ENCODE peak calls at places on chromosomes 5 and 9, in four cellular contexts. W is adrenal gland, K is fibroblast of lung, E is bronchial epithelial cell. J is an unnamed sample.

GRCh38 chr5:175045820-175046219 is 321.4 kb downstream of the MSX2 start:
- DNase-seq in W (no peak), K (peak; percentile 4), E (no peak), J (no peak)

GRCh38 chr5:7668627-7669026 is 182.3 kb downstream of the CFAP90 start:
- DNase-seq in W (no peak), K (no peak), E (no peak), J (no peak)

GRCh38 chr9:134322781-134323241 is 3.4 kb upstream of the RXRA start:
- DNase-seq in W (peak; percentile 16), K (no peak), E (no peak), J (no peak)

GRCh38 chr9:13707635-13708410 is 428.3 kb upstream of the MPDZ start:
- DNase-seq in W (no peak), K (peak; percentile 90), E (peak; percentile 94), J (no peak)

GRCh38 chr9:10366171-10366779 is 246.5 kb downstream of the PTPRD start:
- DNase-seq in W (no peak), K (peak; percentile 8), E (peak; percentile 60), J (no peak)

GRCh38 chr9:35689601-35690446 is at the start of gene TPM2:
- DNase-seq in W (peak; percentile 64), K (peak; percentile 90), E (no peak), J (no peak)

GRCh38 chr5:125180222-125180621 is 433.8 kb upstream of the ZNF608 start:
- DNase-seq in W (no peak), K (peak; percentile 27), E (peak; percentile 28), J (no peak)

GRCh38 chr5:163505475-163506457 is at the start of gene MAT2B:
- DNase-seq in W (peak; percentile 95), K (peak; percentile 93), E (peak; percentile 86), J (peak; percentile 92)

GRCh38 chr5:169742773-169743296 is 105.8 kb downstream of the DOCK2 start:
- DNase-seq in W (no peak), K (peak; percentile 97), E (peak; percentile 73), J (no peak)

GRCh38 chr9:89660286-89660685 is 55.5 kb downstream of the GADD45G start:
- DNase-seq in W (no peak), K (no peak), E (no peak), J (no peak)

GRCh38 chr9:33452828-33453271 is 5.5 kb upstream of the AQP3 start:
- DNase-seq in W (no peak), K (peak; percentile 81), E (peak; percentile 97), J (no peak)

GRCh38 chr5:34578962-34579361 is 77.2 kb upstream of the RAI14 start:
- DNase-seq in W (no peak), K (no peak), E (no peak), J (no peak)

GRCh38 chr5:149313151-149313841 is 32.0 kb upstream of the GRPEL2 start:
- DNase-seq in W (no peak), K (no peak), E (no peak), J (no peak)

GRCh38 chr5:149310947-149311675 is 34.2 kb upstream of the GRPEL2 start:
- DNase-seq in W (no peak), K (peak; percentile 67), E (peak; percentile 66), J (no peak)

GRCh38 chr5:149317281-149318048 is 27.8 kb upstream of the GRPEL2 start:
- DNase-seq in W (no peak), K (peak; percentile 29), E (peak; percentile 40), J (no peak)

GRCh38 chr5:149315753-149316152 is 29.5 kb upstream of the GRPEL2 start:
- DNase-seq in W (no peak), K (no peak), E (no peak), J (no peak)

GRCh38 chr5:149314571-149315111 is 30.7 kb upstream of the GRPEL2 start:
- DNase-seq in W (no peak), K (no peak), E (no peak), J (no peak)
- TF ChIP-seq CTCF in W (no peak), K (no peak), E (peak; percentile 20), J (no peak)

GRCh38 chr5:91929522-91929817 is 546.4 kb upstream of the ARRDC3 start:
- DNase-seq in W (no peak), K (no peak), E (no peak), J (no peak)
- TF ChIP-seq CTCF in W (no peak), K (no peak), E (no peak), J (no peak)

GRCh38 chr5:14948341-14948830 is 76.8 kb upstream of the ANKH start:
- DNase-seq in W (no peak), K (peak; percentile 59), E (no peak), J (no peak)

GRCh38 chr5:14946813-14947640 is 75.4 kb upstream of the ANKH start:
- DNase-seq in W (no peak), K (no peak), E (peak; percentile 76), J (no peak)

GRCh38 chr5:14945450-14945849 is 73.9 kb upstream of the ANKH start:
- DNase-seq in W (no peak), K (peak; percentile 54), E (no peak), J (no peak)

GRCh38 chr5:14942212-14942611 is 70.6 kb upstream of the ANKH start:
- DNase-seq in W (no peak), K (peak; percentile 62), E (no peak), J (no peak)

DNA sequence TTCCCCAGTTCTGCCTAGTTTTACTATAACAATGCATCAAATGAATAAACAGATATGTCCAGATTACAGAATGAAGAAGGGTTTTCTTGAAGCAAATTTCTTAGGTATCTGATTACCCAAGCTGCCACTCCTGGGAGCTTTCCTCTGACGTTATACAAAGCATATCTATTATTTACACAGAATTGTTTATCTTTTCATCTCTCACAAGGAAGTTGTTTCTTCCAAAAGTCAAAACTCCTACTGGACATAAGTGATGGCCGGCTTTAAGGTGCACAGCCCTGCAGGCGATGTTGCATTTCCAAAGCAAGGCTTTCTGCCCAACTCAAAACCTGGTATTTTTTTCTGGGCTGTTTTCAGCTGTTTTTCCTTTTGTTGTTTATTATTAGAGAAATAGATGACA is 73.4 kb upstream of the ANKH start:
- DNase-seq in W (no peak), K (no peak), E (no peak), J (no peak)
- TF ChIP-seq CTCF in W (no peak), K (no peak), E (no peak), J (no peak)

GRCh38 chr5:54854883-54855581 is 130.4 kb downstream of the ESM1 start:
- DNase-seq in W (no peak), K (no peak), E (no peak), J (no peak)

GRCh38 chr5:54851449-54851848 is 133.9 kb downstream of the ESM1 start:
- DNase-seq in W (no peak), K (no peak), E (peak; percentile 83), J (no peak)

GRCh38 chr5:54852007-54852406 is 133.4 kb downstream of the ESM1 start:
- DNase-seq in W (no peak), K (no peak), E (no peak), J (no peak)
- TF ChIP-seq CTCF in W (no peak), K (no peak), E (no peak), J (no peak)